ENCODE peak calls at places on chromosomes 6 and 20, in seven cellular contexts. K is mesendoderm, M is H9, N is IMR-90, X is mesenchymal stem cell, I is neuronal stem cell, T is trophoblast cell. E is an unnamed sample.

GRCh38 chr6:82955841-82956240 is 109.8 kb downstream of the UBE3D start:
- DNase-seq in N (peak; percentile 92), T (peak; percentile 74), M (no peak), I (no peak), K (no peak), X (peak; percentile 90), E (no peak)

GRCh38 chr6:56914791-56915658 is 39.9 kb upstream of the BEND6 start:
- DNase-seq in I (no peak), K (no peak), T (peak; percentile 43), M (no peak), X (no peak), N (no peak), E (no peak)

GRCh38 chr6:122833229-122833556 is 44.1 kb downstream of the SMPDL3A start:
- DNase-seq in M (peak; percentile 57), N (no peak), K (no peak), X (no peak), T (no peak), I (peak; percentile 58), E (no peak)

GRCh38 chr6:5314191-5314865 is 53.0 kb downstream of the FARS2 start:
- DNase-seq in N (no peak), K (no peak), T (no peak), I (no peak), X (no peak), M (no peak), E (no peak)

GRCh38 chr6:113813207-113813606 is 43.9 kb upstream of the MARCKS start:
- DNase-seq in N (peak; percentile 86), I (no peak), X (peak; percentile 47), T (no peak), K (no peak), M (no peak), E (no peak)

GRCh38 chr6:111604259-111605099 is 1.2 kb downstream of the TRAF3IP2 start:
- DNase-seq in I (no peak), T (peak; percentile 34), N (peak; percentile 80), M (no peak), X (peak; percentile 86), K (peak; percentile 70), E (peak; percentile 58)

GRCh38 chr6:26300043-26300331 is 65.0 kb upstream of the BTN3A2 start:
- DNase-seq in K (no peak), X (no peak), N (no peak), I (no peak), M (no peak), T (no peak), E (no peak)

GRCh38 chr20:49851991-49852390 is 39.4 kb downstream of the SLC9A8 start:
- DNase-seq in X (peak; percentile 13), K (no peak), T (no peak), M (no peak), I (no peak), N (no peak), E (no peak)

GRCh38 chr6:75376347-75377024 is 91.9 kb upstream of the TMEM30A start:
- DNase-seq in K (peak; percentile 75), T (peak; percentile 78), M (no peak), X (peak; percentile 41), N (peak; percentile 60), I (no peak), E (no peak)

GRCh38 chr6:13175759-13176158 is 152.6 kb downstream of the TBC1D7 start:
- DNase-seq in X (no peak), I (no peak), K (peak; percentile 74), M (peak; percentile 63), N (no peak), T (no peak), E (no peak)

GRCh38 chr6:4913705-4914411 is 90.0 kb downstream of the RPP40 start:
- DNase-seq in I (no peak), N (no peak), K (no peak), M (no peak), T (no peak), X (peak; percentile 30), E (no peak)

GRCh38 chr6:72286911-72287311 is 335.0 kb upstream of the KCNQ5 start:
- DNase-seq in T (no peak), I (no peak), M (no peak), X (peak; percentile 53), K (no peak), N (peak; percentile 75), E (no peak)

GRCh38 chr6:16769131-16769985 is 8.1 kb upstream of the ATXN1 start:
- DNase-seq in K (peak; percentile 67), N (peak; percentile 61), I (no peak), M (no peak), T (peak; percentile 61), X (peak; percentile 78), E (no peak)

GRCh38 chr6:16769986-16770376 is 8.7 kb upstream of the ATXN1 start:
- DNase-seq in M (no peak), X (peak; percentile 87), K (no peak), N (peak; percentile 90), T (no peak), I (no peak), E (no peak)

GRCh38 chr6:16773376-16773775 is 12.1 kb upstream of the ATXN1 start:
- DNase-seq in N (no peak), K (no peak), T (no peak), X (no peak), M (no peak), I (no peak), E (no peak)

GRCh38 chr6:16767765-16768514 is 6.7 kb upstream of the ATXN1 start:
- DNase-seq in X (peak; percentile 33), I (no peak), K (no peak), N (no peak), T (no peak), M (no peak), E (no peak)

GRCh38 chr6:16770701-16771569 is 9.7 kb upstream of the ATXN1 start:
- DNase-seq in N (peak; percentile 60), I (peak; percentile 40), X (peak; percentile 86), M (peak; percentile 88), T (peak; percentile 80), K (peak; percentile 85), E (peak; percentile 82)
- H3K27ac ChIP-seq in N (peak overlapping the region; percentile 95), I (no peak overlapping the region), X (peak overlapping the region; percentile 77), M (no peak overlapping the region), T (no peak overlapping the region), K (no peak overlapping the region), E (no peak overlapping the region)

DNA sequence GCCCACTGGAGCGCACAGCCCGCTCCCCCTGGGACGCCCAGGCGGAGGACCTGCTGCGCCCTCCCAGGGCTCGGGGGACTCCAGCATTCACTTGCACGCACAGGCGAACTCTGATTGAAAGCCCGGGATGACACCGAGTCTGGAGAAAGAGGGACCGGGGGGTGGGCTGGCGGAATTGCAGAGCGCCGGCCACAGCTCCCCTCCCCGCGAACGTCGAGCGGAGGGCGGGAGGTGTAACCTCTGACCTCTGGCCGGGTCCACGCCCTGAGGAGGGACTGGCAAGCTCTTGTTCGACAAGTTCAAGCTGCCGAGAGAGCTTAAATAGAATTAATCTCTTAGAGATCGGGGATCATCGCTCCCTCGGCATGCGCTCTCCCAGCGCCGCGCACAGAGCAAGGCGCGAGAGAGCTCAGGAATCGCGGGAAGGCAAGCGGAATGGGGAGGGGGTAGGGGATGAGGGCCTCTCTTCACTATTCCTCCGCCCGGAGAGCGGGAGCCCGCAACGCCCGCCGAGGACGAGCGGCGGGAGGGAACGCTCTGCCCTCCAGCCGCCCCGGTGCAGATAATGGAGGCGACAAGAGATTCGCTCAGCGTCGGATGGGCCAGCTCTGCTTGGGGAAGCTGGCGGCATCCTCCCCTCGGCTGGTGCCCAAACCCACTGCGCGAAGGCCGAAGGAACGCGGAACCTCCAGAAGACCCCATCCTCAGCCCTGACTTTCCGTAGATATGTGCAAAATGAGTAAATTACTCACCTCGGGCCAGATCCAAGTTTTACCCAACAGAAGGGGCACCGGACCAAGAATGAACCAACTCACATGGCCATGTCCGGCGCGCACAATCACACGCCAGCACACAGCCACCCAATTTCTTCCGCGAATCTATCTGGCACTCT is 761 bp upstream of the NR2E1 start:
- DNase-seq in I (peak; percentile 49), T (no peak), N (no peak), M (peak; percentile 74), X (no peak), K (no peak), E (peak; percentile 80)
- H2BK120ac ChIP-seq in I (no peak overlapping the region), T (no peak overlapping the region), N (no peak overlapping the region), M (no peak overlapping the region), X (no peak overlapping the region), K (no peak overlapping the region), E (no peak overlapping the region)

DNA sequence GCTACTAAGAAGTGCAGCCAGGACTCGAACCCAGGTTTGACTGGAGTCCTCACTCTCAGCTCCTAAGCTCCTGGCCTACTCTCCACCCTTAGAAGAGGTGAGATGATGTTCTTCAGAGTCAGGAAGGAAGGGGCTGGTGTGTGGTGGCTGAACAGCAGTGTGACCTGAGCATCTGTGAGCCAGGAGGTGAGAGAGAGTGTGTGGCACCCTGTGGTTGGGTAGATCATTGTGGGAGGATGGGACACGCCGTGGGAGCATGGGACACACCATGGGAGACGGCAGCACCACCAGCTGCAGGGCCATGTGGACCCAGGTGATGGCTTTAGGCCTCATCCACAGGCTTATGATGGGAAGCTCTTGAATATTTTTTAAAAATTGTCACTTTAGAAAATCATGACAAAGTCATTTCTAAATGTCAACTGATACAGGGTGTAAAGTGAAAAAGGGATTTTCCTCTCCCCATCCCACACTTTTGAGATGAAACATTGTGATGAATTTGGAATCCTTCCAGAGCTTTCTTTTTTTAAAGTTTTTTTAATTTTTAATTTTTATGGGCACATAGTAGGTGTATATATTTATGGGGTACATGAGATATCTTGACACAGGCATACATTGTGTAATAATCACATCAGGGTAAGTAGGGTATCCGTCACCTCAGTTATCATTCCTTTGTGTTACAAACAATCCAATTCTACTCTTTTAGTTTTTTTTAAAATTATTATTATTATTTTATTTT is 31.6 kb downstream of the SRC start:
- DNase-seq in T (no peak), X (no peak), M (no peak), N (no peak), K (no peak), I (no peak), E (no peak)
- H3K27ac ChIP-seq in T (no peak overlapping the region), X (no peak overlapping the region), M (no peak overlapping the region), N (no peak overlapping the region), K (no peak overlapping the region), I (no peak overlapping the region), E (no peak overlapping the region)

DNA sequence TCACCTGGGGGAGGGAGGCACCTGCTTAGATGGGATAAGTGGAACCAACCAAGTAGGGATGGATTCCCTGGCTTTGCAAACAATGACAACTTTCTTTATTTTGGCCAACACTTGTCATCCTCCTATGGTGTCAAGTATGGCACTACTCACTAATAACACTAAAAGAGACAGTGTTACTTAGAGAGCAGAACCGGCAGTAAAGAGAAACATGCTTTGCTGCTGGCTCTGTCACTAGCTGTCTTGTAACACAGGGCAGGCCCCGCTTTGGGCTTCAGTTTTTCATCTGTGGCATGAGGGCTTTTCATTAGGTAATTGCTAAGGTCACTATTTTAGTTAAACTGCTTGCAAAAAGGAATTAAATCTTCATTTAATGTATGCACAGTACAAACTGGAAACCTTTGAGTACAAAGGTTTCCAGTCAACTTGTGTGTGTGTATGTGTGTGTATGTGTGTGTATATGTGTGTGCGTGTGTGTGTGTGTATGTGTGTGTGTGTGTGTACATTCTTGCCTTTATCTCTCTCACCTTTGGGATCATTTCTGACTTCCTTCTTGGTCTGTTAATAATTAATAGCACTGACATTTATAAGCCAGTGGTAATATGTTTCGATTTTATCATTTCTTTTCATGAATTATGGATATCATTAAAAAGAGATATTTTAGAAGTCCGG is 64.7 kb downstream of the BTBD3 start:
- DNase-seq in T (no peak), X (no peak), M (no peak), I (no peak), N (no peak), K (no peak), E (no peak)
- H2BK120ac ChIP-seq in T (no peak overlapping the region), X (no peak overlapping the region), M (no peak overlapping the region), I (no peak overlapping the region), N (no peak overlapping the region), K (no peak overlapping the region), E (no peak overlapping the region)